ENCODE peak calls at places on chromosomes 6 and 20, in nine cellular contexts. Z, C, Y, X, A, U, R, I and O are unnamed samples.

GRCh38 chr6:8172510-8172909 is 70.2 kb upstream of the EEF1E1 start:
- DNase-seq in Z (no peak), C (no peak), Y (no peak), X (no peak), A (no peak), U (no peak), R (no peak), I (no peak), O (no peak)

GRCh38 chr20:44176833-44177533 is 10.0 kb downstream of the JPH2 start:
- DNase-seq in Z (no peak), C (no peak), Y (peak), X (no peak), A (no peak), U (no peak), R (no peak), I (no peak), O (no peak)

GRCh38 chr6:112216699-112217551 is 37.4 kb downstream of the LAMA4 start:
- DNase-seq in Z (no peak), C (no peak), Y (peak), X (no peak), A (peak), U (no peak), R (peak), I (no peak), O (no peak)

GRCh38 chr20:63331741-63332400 is 29.3 kb downstream of the CHRNA4 start:
- DNase-seq in Z (no peak), C (no peak), Y (no peak), X (no peak), A (no peak), U (no peak), R (no peak), I (no peak), O (no peak)

GRCh38 chr6:112800439-112800838 is 453.3 kb downstream of the RFPL4B start:
- DNase-seq in Z (no peak), C (no peak), Y (no peak), X (no peak), A (no peak), U (no peak), R (no peak), I (no peak), O (no peak)

GRCh38 chr6:123802697-123803455 is 789 bp upstream of the NKAIN2 start:
- DNase-seq in Z (peak), C (peak), Y (peak), X (peak), A (peak), U (peak), R (peak), I (peak), O (peak)

GRCh38 chr6:28553986-28554881 is 28.6 kb downstream of the GPX5 start:
- DNase-seq in Z (no peak), C (no peak), Y (peak), X (no peak), A (no peak), U (no peak), R (no peak), I (no peak), O (no peak)

GRCh38 chr20:4585104-4585753 is 136.5 kb upstream of the PRND start:
- DNase-seq in Z (no peak), C (no peak), Y (peak), X (no peak), A (peak), U (no peak), R (peak), I (no peak), O (no peak)

DNA sequence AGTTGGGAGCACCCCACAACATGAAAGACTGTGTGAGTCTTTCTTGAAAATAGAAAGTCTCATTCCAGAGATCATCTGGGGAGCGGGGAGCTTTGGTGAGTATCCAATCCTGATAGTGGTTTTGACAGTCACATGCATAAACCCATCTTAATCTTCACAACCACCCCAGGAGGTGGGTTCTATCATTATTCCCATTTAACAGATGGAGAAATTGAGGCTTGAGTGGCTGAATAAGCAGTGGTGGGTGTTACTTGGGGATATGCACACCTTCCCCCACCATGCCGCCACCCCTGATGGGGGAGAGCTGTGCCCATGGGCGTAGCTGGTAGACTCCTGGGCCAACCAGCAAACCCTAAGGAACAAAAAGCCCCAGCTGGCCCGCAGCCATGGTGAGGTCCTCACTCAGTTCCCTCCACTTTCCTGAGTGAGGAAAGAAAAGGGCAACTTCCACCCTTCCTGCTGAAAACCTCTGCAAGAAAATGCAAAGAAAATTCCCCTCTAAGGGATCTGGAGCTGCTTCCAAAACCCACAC is 99.8 kb downstream of the SNX5 start:
- DNase-seq in Z (no peak), C (no peak), Y (no peak), X (no peak), A (no peak), U (no peak), R (no peak), I (no peak), O (no peak)
- H3K4me3 ChIP-seq in Z (no peak), C (no peak), Y (no peak), X (no peak), A (no peak), U (no peak), R (no peak), I (no peak), O (no peak)

GRCh38 chr6:118860363-118860762 is 33.6 kb upstream of the ASF1A start:
- DNase-seq in Z (no peak), C (no peak), Y (no peak), X (no peak), A (no peak), U (no peak), R (no peak), I (no peak), O (no peak)

GRCh38 chr6:118860880-118861279 is 33.1 kb upstream of the ASF1A start:
- DNase-seq in Z (no peak), C (no peak), Y (no peak), X (no peak), A (no peak), U (no peak), R (no peak), I (no peak), O (no peak)

GRCh38 chr6:118867181-118867580 is 26.8 kb upstream of the ASF1A start:
- DNase-seq in Z (no peak), C (no peak), Y (peak), X (no peak), A (peak), U (no peak), R (no peak), I (no peak), O (no peak)

GRCh38 chr6:118862443-118862842 is 31.5 kb upstream of the ASF1A start:
- DNase-seq in Z (no peak), C (no peak), Y (no peak), X (no peak), A (no peak), U (no peak), R (no peak), I (no peak), O (no peak)

GRCh38 chr6:118864330-118865166 is 29.4 kb upstream of the ASF1A start:
- DNase-seq in Z (no peak), C (no peak), Y (no peak), X (no peak), A (no peak), U (no peak), R (no peak), I (no peak), O (no peak)
- H3K4me3 ChIP-seq in Z (no peak), C (no peak), Y (no peak), X (no peak), A (no peak), U (peak), R (no peak), I (no peak), O (no peak)

DNA sequence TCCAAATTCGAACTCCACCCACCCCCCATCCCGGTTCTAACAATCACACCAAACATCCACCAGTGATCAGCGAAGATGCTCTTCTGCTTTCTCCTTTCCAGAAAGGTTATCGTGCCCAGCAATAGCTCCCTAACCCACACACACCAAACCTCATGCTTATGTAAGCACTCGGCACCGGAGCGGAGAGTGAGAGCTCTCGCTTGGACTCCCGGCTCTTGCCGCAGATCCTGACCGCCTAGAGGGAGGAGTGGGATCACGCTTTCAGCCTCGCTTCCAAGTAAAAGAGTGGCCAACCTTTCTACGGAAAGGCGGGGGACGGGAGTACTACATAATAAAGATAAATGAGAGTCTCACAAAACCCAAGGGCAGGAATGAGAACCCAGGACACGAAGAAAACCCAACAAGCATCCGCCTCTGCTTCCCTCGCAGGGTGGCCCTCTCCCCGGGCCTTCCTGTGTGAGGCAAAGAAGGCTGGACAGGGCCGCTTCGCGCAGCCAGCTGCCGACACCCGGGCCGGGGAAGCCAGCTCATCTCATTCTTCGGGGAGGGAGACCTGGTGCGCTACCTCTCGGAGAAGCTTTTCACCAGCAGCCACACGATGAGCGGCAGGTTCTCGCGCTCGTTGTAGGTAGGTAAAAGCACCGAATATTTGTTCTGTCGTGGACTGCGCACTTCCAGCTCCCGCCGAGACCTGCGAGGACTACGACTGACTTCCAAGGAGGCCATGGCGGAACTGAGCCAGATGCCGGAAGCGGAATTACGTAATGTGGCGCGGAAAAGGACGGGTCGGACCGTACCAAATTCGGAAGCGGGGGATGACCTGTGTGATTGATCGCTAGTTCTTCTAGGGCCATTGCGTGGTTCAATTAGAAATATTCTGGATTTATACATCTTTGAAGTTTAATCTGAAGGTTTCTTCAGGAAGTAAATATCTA is at the start of gene DPM1:
- DNase-seq in Z (peak), C (no peak), Y (peak), X (peak), A (peak), U (peak), R (peak), I (peak), O (peak)
- H3K4me3 ChIP-seq in Z (peak), C (peak), Y (peak), X (peak), A (peak), U (peak), R (peak), I (peak), O (peak)

GRCh38 chr20:48826064-48826463 is 1.7 kb downstream of the PREX1 start:
- DNase-seq in Z (no peak), C (no peak), Y (no peak), X (no peak), A (no peak), U (no peak), R (no peak), I (no peak), O (peak)
- H3K4me3 ChIP-seq in Z (no peak), C (no peak), Y (no peak), X (no peak), A (peak), U (peak), R (no peak), I (peak), O (peak)

DNA sequence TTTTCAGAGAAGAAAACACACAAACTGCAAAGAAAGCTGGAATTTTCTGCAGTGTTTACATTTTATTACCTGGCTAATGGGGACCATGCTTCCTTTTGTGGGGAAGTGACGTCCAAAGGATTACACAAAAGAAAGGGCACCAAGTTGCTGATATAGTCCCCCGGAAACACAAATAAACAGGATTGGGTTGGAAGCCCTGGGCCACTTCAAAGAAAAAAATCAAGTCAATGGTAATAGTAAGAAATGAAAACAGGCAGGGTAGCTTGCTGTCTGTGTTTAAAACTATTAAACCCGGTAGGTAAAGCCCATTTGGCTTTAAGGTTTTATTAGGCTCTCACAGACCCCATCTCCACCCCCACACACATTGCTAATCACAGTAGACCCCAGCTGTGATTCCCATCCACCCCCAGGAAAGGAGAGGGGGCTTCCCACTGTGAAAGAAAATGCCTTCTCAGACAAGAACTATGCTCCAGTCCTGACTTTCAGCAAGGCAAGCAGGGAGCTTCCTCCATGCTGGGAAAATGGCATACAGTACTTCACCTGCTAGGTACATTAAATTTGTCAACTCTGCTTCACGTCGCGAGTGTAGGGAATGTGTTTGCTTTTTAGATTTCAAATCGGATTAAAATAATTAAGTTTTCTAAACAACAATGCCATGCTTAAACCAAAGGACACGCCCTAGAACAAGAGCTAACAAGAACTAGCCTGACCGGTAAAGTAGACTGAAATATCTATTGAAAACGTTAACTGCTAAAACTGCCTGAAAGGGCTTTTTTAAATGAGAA is 1.1 kb downstream of the PERP start:
- DNase-seq in Z (no peak), C (no peak), Y (no peak), X (no peak), A (peak), U (no peak), R (peak), I (no peak), O (no peak)
- H3K4me3 ChIP-seq in Z (peak), C (peak), Y (peak), X (peak), A (peak), U (peak), R (peak), I (peak), O (peak)

GRCh38 chr20:58982406-58983114 is 1.5 kb downstream of the NELFCD start:
- DNase-seq in Z (no peak), C (no peak), Y (no peak), X (no peak), A (no peak), U (no peak), R (no peak), I (no peak), O (no peak)
- H3K4me3 ChIP-seq in Z (no peak), C (peak), Y (peak), X (no peak), A (peak), U (peak), R (peak), I (peak), O (no peak)

GRCh38 chr6:13765570-13765969 is 48.8 kb downstream of the MCUR1 start:
- DNase-seq in Z (no peak), C (no peak), Y (peak), X (no peak), A (peak), U (no peak), R (peak), I (no peak), O (no peak)

GRCh38 chr6:13762648-13763441 is 51.2 kb upstream of the RANBP9 start:
- DNase-seq in Z (no peak), C (no peak), Y (peak), X (no peak), A (peak), U (no peak), R (peak), I (no peak), O (no peak)

GRCh38 chr6:13766201-13766634 is 48.1 kb downstream of the MCUR1 start:
- DNase-seq in Z (no peak), C (peak), Y (peak), X (no peak), A (peak), U (no peak), R (peak), I (no peak), O (no peak)

GRCh38 chr6:13764996-13765395 is 49.4 kb downstream of the MCUR1 start:
- DNase-seq in Z (no peak), C (no peak), Y (no peak), X (no peak), A (no peak), U (no peak), R (no peak), I (no peak), O (no peak)

DNA sequence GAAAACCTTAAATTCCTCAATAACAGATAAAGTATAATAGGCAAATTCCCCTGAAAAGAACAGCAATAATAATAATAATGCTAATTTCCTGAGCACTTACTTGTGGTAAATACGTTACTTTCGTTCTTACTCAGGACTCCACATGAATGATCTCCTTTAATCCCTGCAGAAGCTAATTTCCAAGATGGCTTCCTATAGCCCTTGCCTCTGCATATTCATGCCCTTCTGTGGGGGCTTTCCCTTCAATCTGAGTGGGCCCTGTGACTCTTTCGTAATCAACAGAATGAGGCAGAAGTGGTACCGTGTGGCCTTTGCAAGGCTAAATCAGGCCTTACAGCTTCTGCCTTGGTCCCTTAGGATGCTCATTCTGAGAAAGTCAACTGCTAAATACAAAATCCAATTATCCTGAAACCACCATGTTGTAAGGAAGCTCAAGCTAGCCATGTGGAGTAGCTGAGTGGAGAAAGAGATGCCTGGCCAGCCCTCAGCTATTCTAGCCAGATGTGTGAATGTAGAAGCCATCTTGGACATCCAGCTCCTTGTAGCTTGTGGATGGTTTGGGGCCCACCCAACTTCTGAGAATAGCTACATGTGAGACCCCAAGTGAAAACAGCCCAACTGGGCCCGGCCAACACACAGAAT is 50.5 kb downstream of the MCUR1 start:
- DNase-seq in Z (no peak), C (no peak), Y (no peak), X (no peak), A (no peak), U (peak), R (no peak), I (no peak), O (no peak)
- H3K4me3 ChIP-seq in Z (no peak), C (no peak), Y (no peak), X (no peak), A (no peak), U (peak), R (no peak), I (no peak), O (no peak)